ENCODE peak calls at places on chromosomes 4 and X, in seven cellular contexts. D is IMR-90; I is endothelial cell; Q is CD4-positive, alpha-beta T cell; L is mucosa of descending colon; E is upper lobe of left lung; Y is right lobe of liver. B is an unnamed sample.

GRCh38 chr4:133621628-133622027 is 472.5 kb downstream of the PCDH10 start:
- DNase-seq in D (no peak), I (no peak), Q (no peak), L (no peak), E (no peak), Y (no peak), B (no peak)

GRCh38 chr4:166538491-166539005 is 665.5 kb downstream of the TLL1 start:
- DNase-seq in D (no peak), I (no peak), Q (no peak), L (no peak), E (no peak), Y (no peak), B (no peak)

GRCh38 chr4:10033191-10033881 is 12.0 kb upstream of the SLC2A9 start:
- DNase-seq in D (peak), I (peak), Q (no peak), L (no peak), E (peak), Y (no peak), B (no peak)

GRCh38 chrX:134501942-134502341 is 42.0 kb downstream of the HPRT1 start:
- DNase-seq in D (peak), I (no peak), Q (no peak), L (no peak), E (no peak), Y (no peak), B (no peak)

GRCh38 chr4:157222764-157223145 is 2.2 kb downstream of the GRIA2 start:
- DNase-seq in D (no peak), I (no peak), Q (no peak), L (no peak), E (no peak), Y (no peak), B (no peak)

GRCh38 chr4:15668566-15669435 is 12.8 kb upstream of the FAM200B start:
- DNase-seq in D (no peak), I (no peak), Q (no peak), L (no peak), E (no peak), Y (no peak), B (no peak)

GRCh38 chrX:24676403-24677024 is 17.2 kb upstream of the POLA1 start:
- DNase-seq in D (no peak), I (no peak), Q (no peak), L (no peak), E (no peak), Y (no peak), B (no peak)

GRCh38 chrX:49233887-49234555 is 881 bp upstream of the CACNA1F start:
- DNase-seq in D (no peak), I (no peak), Q (no peak), L (no peak), E (no peak), Y (no peak), B (no peak)

GRCh38 chr4:13876151-13876550 is 248.6 kb upstream of the BOD1L1 start:
- DNase-seq in D (no peak), I (no peak), Q (no peak), L (no peak), E (no peak), Y (no peak), B (no peak)

GRCh38 chrX:130120746-130121504 is 10.6 kb upstream of the ELF4 start:
- DNase-seq in D (peak), I (peak), Q (peak), L (peak), E (peak), Y (peak), B (peak)

DNA sequence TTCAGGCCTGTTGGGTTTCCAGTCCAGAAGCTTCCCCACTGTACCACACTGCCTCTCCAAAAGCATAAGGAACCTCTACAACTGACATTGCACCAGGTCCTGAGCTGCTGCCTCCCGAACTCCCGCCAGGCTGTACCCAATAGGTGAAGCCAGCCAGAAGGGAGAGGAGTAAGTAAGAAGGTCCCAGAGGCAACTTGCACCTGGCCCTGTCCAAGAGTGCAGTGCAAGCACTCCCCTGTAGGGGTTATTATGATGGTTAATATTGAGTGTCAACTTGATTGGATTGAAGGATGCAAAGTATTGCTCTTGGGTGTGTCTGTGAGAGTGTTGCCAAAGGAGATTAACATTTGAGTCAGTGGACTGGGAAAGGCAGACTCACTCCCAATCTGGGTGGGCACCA is 879.3 kb upstream of the SLIT2 start:
- DNase-seq in D (no peak), I (no peak), Q (no peak), L (no peak), E (no peak), Y (no peak), B (no peak)
- TF ChIP-seq CTCF in D (no peak), I (peak), Q (no peak), L (no peak), E (no peak), Y (no peak), B (no peak)

DNA sequence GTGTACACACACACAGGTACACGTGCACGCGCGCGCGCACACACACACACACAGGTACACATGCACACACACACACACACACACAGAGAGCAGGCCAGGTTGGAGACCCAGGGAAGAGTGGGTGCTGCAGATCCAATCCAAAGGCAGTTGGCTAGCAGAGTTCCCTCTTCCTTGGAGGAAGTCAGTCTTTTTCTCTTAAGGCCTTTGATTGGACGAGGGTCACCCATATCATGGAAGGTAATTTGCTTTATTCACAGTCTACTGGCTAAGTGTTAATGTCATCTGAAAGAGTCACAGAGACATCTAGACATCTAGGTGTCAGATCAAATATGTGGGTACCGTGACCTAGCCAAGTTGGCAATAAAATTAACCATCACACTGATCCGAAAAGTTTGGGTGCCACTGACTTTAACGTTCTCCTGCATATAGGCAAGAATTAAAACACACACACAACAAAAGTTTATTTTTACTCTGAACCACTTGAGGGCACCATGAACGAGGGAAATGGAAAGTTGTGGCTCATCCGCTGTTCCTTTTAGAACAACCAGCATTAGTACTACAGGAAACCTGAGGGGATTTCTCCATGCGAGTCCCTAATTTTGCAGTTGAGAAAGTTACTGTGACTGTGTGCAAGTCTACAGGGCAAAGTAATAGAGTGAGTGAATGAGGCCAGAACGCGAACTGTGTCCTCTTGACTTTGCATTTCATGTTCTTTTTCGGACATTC is 66.0 kb upstream of the STOX2 start:
- DNase-seq in D (peak), I (peak), Q (no peak), L (no peak), E (no peak), Y (no peak), B (no peak)
- TF ChIP-seq CTCF in D (peak), I (no peak), Q (no peak), L (no peak), E (no peak), Y (peak), B (peak)

DNA sequence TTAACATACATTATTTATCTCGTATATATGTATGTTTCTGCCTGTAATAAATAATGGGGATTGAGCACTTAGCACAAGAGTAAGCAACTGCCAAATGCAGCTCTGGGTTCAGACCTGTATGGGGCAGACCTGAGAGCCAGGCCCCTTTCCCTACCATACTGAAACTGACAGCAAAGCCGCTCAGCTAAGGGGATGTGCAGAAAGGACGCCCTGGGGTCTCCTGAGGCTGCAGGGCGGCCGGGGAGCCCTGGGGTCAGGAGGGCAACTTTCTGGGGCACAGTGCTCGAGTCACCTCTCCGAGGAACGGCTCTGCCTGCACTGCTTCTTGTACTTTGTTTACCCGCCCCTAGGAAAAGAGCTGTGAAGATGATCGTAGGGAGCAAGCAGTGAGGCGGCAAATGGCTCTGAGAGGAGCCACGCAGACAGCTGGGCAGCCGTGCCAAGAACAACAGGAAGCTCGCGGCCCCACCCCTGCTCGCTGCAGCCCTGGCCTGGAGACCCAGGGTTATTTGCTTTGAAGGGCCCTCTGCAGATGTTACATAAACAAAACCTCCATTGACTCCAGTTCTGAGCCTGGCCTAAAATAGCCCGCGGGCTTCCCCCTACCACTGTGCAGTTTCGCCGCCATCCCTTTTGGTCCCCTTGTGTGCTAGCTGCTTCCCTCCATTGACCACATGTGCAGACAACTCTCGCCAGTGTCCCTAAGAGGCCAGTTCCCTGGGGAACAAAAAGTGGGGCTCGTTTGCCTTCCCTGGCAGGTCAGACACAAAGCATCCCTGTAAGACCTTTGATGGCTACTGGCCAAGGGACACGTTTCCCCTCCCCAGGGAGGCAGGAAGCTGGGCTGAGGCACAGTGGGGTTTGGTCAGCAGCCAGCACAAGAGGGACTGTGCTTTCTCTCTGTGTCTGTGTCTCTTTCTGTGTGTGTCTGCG is 111.3 kb upstream of the LNX1 start:
- DNase-seq in D (peak), I (no peak), Q (no peak), L (peak), E (peak), Y (peak), B (no peak)
- TF ChIP-seq CTCF in D (peak), I (no peak), Q (no peak), L (no peak), E (no peak), Y (no peak), B (peak)

DNA sequence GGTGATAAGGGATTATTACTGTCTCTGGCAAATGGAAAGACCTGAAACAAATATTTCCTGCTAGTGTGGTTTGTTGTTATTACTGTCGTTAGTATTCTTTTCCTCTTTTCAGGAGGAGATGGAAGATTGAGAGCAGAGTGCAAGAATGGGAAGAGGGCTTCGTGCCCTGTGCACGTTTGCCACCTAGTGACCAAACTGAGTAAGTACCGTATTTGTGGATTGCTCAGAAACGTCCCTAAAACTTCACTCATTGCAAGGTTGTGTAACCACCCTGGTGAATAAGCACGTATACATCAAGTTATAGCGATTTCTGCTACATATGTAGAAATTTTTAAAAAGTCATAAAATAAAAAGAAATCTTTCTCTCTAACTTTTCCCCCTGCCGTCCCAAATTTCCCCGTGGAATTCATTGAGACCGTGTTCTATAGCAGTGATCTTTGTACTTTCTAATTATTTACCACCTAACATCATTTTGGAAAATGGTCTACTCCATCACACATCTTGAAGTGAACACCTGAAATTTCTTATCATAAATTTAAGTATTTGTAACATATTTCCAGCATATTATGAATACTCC is 24.3 kb downstream of the LINC00632 start:
- DNase-seq in D (peak), I (peak), Q (no peak), L (no peak), E (no peak), Y (no peak), B (no peak)
- TF ChIP-seq CTCF in D (peak), I (peak), Q (peak), L (peak), E (peak), Y (peak), B (peak)

GRCh38 chr4:169228076-169228475 is 42.7 kb downstream of the SH3RF1 start:
- DNase-seq in D (no peak), I (no peak), Q (no peak), L (no peak), E (no peak), Y (no peak), B (no peak)
- TF ChIP-seq CTCF in D (no peak), I (no peak), Q (no peak), L (no peak), E (no peak), Y (no peak), B (no peak)

GRCh38 chrX:71214604-71215334 is 8.3 kb upstream of the GJB1 start:
- DNase-seq in D (no peak), I (no peak), Q (no peak), L (peak), E (no peak), Y (peak), B (peak)
- TF ChIP-seq CTCF in D (no peak), I (no peak), Q (no peak), L (no peak), E (no peak), Y (no peak), B (no peak)

DNA sequence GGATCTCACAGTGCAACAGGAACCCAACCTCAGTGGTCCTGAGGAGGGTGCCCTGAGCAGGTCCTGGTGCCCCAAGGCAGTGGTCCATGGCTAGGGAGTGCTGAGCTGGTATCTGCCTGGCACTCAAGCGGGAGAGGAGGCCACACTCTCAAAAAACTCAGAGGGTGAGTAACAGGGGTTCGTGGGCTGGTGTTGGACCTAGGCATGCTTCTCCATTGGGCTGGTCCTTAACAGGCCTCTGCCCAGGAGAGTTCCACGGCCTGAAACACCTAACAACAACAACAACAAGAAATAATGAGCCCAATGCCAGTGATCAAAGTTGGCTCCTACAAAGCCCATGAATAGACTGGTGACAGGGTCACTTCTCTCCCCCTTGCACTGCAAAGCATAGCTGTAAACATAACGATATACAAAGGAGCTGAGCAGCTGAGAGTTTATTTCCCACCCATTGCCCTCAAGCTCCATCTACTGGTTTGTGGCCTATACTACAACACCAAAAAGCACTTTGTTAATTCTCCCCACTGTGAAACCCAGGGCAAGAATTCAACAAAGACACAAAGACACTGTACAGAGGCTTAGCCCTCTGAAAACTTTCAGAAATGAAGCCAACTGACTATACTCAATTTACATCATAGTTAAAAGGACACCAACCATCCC is 736.2 kb upstream of the ADGRL3 start:
- DNase-seq in D (no peak), I (peak), Q (no peak), L (no peak), E (no peak), Y (no peak), B (no peak)
- TF ChIP-seq CTCF in D (peak), I (no peak), Q (no peak), L (no peak), E (no peak), Y (peak), B (peak)